ENCODE peak calls at places on chromosomes 7 and 10, in four cellular contexts. E, B, Z and N are unnamed samples.

GRCh38 chr7:133582766-133583523 is 330.1 kb downstream of the EXOC4 start:
- DNase-seq in E (no peak), B (peak), Z (no peak), N (no peak)

GRCh38 chr7:95901006-95901405 is 128.7 kb downstream of the DYNC1I1 start:
- DNase-seq in E (no peak), B (no peak), Z (no peak), N (no peak)

GRCh38 chr10:71512794-71513379 is 116.2 kb downstream of the CDH23 start:
- DNase-seq in E (no peak), B (no peak), Z (no peak), N (no peak)

GRCh38 chr10:17665742-17666141 is 21.8 kb downstream of the STAM start:
- DNase-seq in E (no peak), B (peak), Z (no peak), N (no peak)

GRCh38 chr10:6074489-6075301 is 12.5 kb upstream of the IL2RA start:
- DNase-seq in E (no peak), B (peak), Z (no peak), N (no peak)

GRCh38 chr7:133804127-133804526 is 323.0 kb upstream of the LRGUK start:
- DNase-seq in E (no peak), B (no peak), Z (no peak), N (no peak)

GRCh38 chr7:102303669-102304422 is 17.2 kb downstream of the SH2B2 start:
- DNase-seq in E (no peak), B (no peak), Z (no peak), N (no peak)

GRCh38 chr7:132815130-132815529 is 238.9 kb upstream of the PLXNA4 start:
- DNase-seq in E (no peak), B (no peak), Z (no peak), N (no peak)

GRCh38 chr7:116986611-116987565 is 33.6 kb downstream of the ST7 start:
- DNase-seq in E (no peak), B (peak), Z (no peak), N (no peak)

GRCh38 chr10:1109795-1110673 is 53.8 kb downstream of the WDR37 start:
- DNase-seq in E (peak), B (peak), Z (peak), N (peak)